ENCODE peak calls at places on chromosome 2, in four cellular contexts. One of them, this sample, is unnamed.

GRCh38 chr2:7508220-7508943 is 591.2 kb downstream of the RNF144A start:
- DNase-seq in dorsolateral prefrontal cortex: no peak
- DNase-seq in psoas muscle: no peak
- DNase-seq in cardiac fibroblast: no peak
- DNase-seq in this sample: peak; percentile 78

GRCh38 chr2:132253496-132254305 is 91.9 kb upstream of the ANKRD30BL start:
- DNase-seq in cardiac fibroblast: no peak
- DNase-seq in psoas muscle: no peak
- DNase-seq in dorsolateral prefrontal cortex: no peak
- DNase-seq in this sample: no peak

GRCh38 chr2:214193943-214194342 is 216.9 kb upstream of the VWC2L start:
- DNase-seq in dorsolateral prefrontal cortex: no peak
- DNase-seq in psoas muscle: no peak
- DNase-seq in cardiac fibroblast: peak; percentile 48
- DNase-seq in this sample: peak; percentile 69

GRCh38 chr2:73457982-73458381 is 72.3 kb downstream of the ALMS1 start:
- DNase-seq in psoas muscle: no peak
- DNase-seq in cardiac fibroblast: no peak
- DNase-seq in dorsolateral prefrontal cortex: no peak
- DNase-seq in this sample: no peak

GRCh38 chr2:86441789-86442641 is 844 bp downstream of the KDM3A start:
- DNase-seq in cardiac fibroblast: peak; percentile 58
- DNase-seq in psoas muscle: peak; percentile 64
- DNase-seq in dorsolateral prefrontal cortex: peak; percentile 57
- DNase-seq in this sample: peak; percentile 74

GRCh38 chr2:233974530-233975071 is 57.4 kb downstream of the TRPM8 start:
- DNase-seq in cardiac fibroblast: peak; percentile 95
- DNase-seq in psoas muscle: peak; percentile 67
- DNase-seq in dorsolateral prefrontal cortex: peak; percentile 82
- DNase-seq in this sample: peak; percentile 99

GRCh38 chr2:143575340-143575739 is 446.1 kb downstream of the ARHGAP15 start:
- DNase-seq in dorsolateral prefrontal cortex: no peak
- DNase-seq in psoas muscle: no peak
- DNase-seq in cardiac fibroblast: peak; percentile 28
- DNase-seq in this sample: peak; percentile 15

GRCh38 chr2:28746504-28747111 is 5.0 kb upstream of the PPP1CB start:
- DNase-seq in dorsolateral prefrontal cortex: no peak
- DNase-seq in psoas muscle: no peak
- DNase-seq in cardiac fibroblast: no peak
- DNase-seq in this sample: no peak

GRCh38 chr2:383173-383572 is 95.3 kb upstream of the ALKAL2 start:
- DNase-seq in cardiac fibroblast: no peak
- DNase-seq in dorsolateral prefrontal cortex: no peak
- DNase-seq in psoas muscle: no peak
- DNase-seq in this sample: no peak

GRCh38 chr2:184566716-184567115 is 31.6 kb upstream of the ZNF804A start:
- DNase-seq in dorsolateral prefrontal cortex: no peak
- DNase-seq in psoas muscle: no peak
- DNase-seq in cardiac fibroblast: no peak
- DNase-seq in this sample: no peak

GRCh38 chr2:147846382-147847081 is 1.7 kb downstream of the ACVR2A start:
- DNase-seq in cardiac fibroblast: no peak
- DNase-seq in dorsolateral prefrontal cortex: no peak
- DNase-seq in psoas muscle: no peak
- DNase-seq in this sample: peak; percentile 12

GRCh38 chr2:215960825-215961224 is 52.5 kb downstream of the MREG start:
- DNase-seq in cardiac fibroblast: no peak
- DNase-seq in psoas muscle: no peak
- DNase-seq in dorsolateral prefrontal cortex: no peak
- DNase-seq in this sample: peak; percentile 8

GRCh38 chr2:84906900-84907714 is 1.7 kb downstream of the TMSB10 start:
- DNase-seq in cardiac fibroblast: peak; percentile 89
- DNase-seq in dorsolateral prefrontal cortex: no peak
- DNase-seq in psoas muscle: peak; percentile 65
- DNase-seq in this sample: peak; percentile 94

GRCh38 chr2:183162362-183162761 is 38.1 kb downstream of the NUP35 start:
- DNase-seq in psoas muscle: no peak
- DNase-seq in dorsolateral prefrontal cortex: no peak
- DNase-seq in cardiac fibroblast: peak; percentile 74
- DNase-seq in this sample: no peak

GRCh38 chr2:205903549-205904129 is 182.3 kb downstream of the INO80D start:
- DNase-seq in dorsolateral prefrontal cortex: no peak
- DNase-seq in psoas muscle: no peak
- DNase-seq in cardiac fibroblast: peak; percentile 17
- DNase-seq in this sample: no peak

GRCh38 chr2:8541636-8542035 is 140.2 kb upstream of the ID2 start:
- DNase-seq in dorsolateral prefrontal cortex: no peak
- DNase-seq in cardiac fibroblast: no peak
- DNase-seq in psoas muscle: no peak
- DNase-seq in this sample: no peak

GRCh38 chr2:230537531-230537976 is 121.6 kb downstream of the SP100 start:
- DNase-seq in psoas muscle: no peak
- DNase-seq in cardiac fibroblast: no peak
- DNase-seq in dorsolateral prefrontal cortex: no peak
- DNase-seq in this sample: no peak

GRCh38 chr2:169637620-169638019 is 53.5 kb downstream of the PPIG start:
- DNase-seq in dorsolateral prefrontal cortex: no peak
- DNase-seq in cardiac fibroblast: peak; percentile 83
- DNase-seq in psoas muscle: no peak
- DNase-seq in this sample: peak; percentile 73

GRCh38 chr2:236934656-236935055 is 151.0 kb upstream of the COPS8 start:
- DNase-seq in dorsolateral prefrontal cortex: no peak
- DNase-seq in cardiac fibroblast: no peak
- DNase-seq in psoas muscle: no peak
- DNase-seq in this sample: no peak

GRCh38 chr2:48725696-48726494 is 29.6 kb downstream of the LHCGR start:
- DNase-seq in psoas muscle: no peak
- DNase-seq in dorsolateral prefrontal cortex: peak; percentile 46
- DNase-seq in cardiac fibroblast: no peak
- DNase-seq in this sample: no peak
- TF ChIP-seq CTCF in psoas muscle: no peak
- TF ChIP-seq CTCF in dorsolateral prefrontal cortex: peak; percentile 50
- TF ChIP-seq CTCF in cardiac fibroblast: no peak
- TF ChIP-seq CTCF in this sample: no peak

DNA sequence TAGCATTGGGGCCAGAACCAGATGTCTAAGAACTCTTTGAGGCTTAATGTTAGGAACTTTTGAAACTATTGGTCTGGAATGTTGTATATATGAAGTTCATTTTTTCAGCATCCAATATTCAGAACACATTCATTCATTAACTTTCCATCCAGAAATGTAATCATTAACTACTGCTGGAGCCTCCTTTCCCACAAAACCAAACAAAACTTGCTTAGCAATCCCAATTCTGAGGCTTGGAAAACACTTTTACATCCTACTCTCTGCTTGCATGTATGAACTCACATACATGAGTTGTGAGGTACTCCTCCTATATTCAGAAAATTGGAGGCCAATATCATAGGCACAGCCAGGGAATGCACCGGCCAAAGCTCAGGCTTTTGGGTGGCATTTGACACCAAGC is 841 bp upstream of the LRATD1 start:
- DNase-seq in dorsolateral prefrontal cortex: no peak
- DNase-seq in psoas muscle: no peak
- DNase-seq in cardiac fibroblast: no peak
- DNase-seq in this sample: no peak
- H3K4me3 ChIP-seq in dorsolateral prefrontal cortex: peak overlapping the region; percentile 66
- H3K4me3 ChIP-seq in psoas muscle: no peak overlapping the region
- H3K4me3 ChIP-seq in cardiac fibroblast: no peak overlapping the region
- H3K4me3 ChIP-seq in this sample: no peak overlapping the region

GRCh38 chr2:171159326-171160118 is 1.2 kb downstream of the TLK1 start:
- DNase-seq in psoas muscle: no peak
- DNase-seq in cardiac fibroblast: peak; percentile 77
- DNase-seq in dorsolateral prefrontal cortex: peak; percentile 62
- DNase-seq in this sample: peak; percentile 68
- TF ChIP-seq CTCF in psoas muscle: peak; percentile 40
- TF ChIP-seq CTCF in cardiac fibroblast: peak; percentile 66
- TF ChIP-seq CTCF in dorsolateral prefrontal cortex: peak; percentile 48
- TF ChIP-seq CTCF in this sample: peak; percentile 61

GRCh38 chr2:63054812-63055509 is 4.3 kb downstream of the OTX1 start:
- DNase-seq in psoas muscle: no peak
- DNase-seq in dorsolateral prefrontal cortex: no peak
- DNase-seq in cardiac fibroblast: no peak
- DNase-seq in this sample: peak; percentile 9
- H3K4me3 ChIP-seq in psoas muscle: peak overlapping the region; percentile 49
- H3K4me3 ChIP-seq in dorsolateral prefrontal cortex: no peak overlapping the region
- H3K4me3 ChIP-seq in cardiac fibroblast: peak overlapping the region; percentile 11
- H3K4me3 ChIP-seq in this sample: no peak overlapping the region

DNA sequence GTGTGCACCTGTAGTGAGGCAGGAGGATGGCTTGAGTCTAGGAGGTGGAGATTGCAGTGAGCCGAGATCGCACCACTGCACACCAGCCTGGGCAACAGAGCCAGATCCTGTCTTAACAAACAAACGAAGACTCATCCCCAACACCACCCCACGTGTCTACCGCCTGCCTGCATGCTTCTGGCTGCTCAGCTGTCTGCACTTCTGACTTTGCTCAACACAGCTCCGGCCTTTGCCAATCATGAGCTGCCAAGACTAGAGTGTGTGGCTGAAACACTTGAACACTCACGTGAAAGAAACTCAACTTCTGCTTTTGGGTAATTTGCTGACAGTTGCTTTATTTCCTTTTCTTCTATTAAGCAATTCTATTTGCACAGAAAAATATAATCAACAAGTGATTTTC is 32.1 kb upstream of the SP3 start:
- DNase-seq in psoas muscle: peak; percentile 84
- DNase-seq in dorsolateral prefrontal cortex: peak; percentile 67
- DNase-seq in cardiac fibroblast: peak; percentile 28
- DNase-seq in this sample: peak; percentile 64
- TF ChIP-seq CTCF in psoas muscle: no peak
- TF ChIP-seq CTCF in dorsolateral prefrontal cortex: no peak
- TF ChIP-seq CTCF in cardiac fibroblast: no peak
- TF ChIP-seq CTCF in this sample: no peak

This sample was measured in foreskin fibroblast.